ENCODE peak calls at places on chromosomes 7 and 10, in six cellular contexts. D, V, M, B, C and X are unnamed samples.

GRCh38 chr7:27192546-27193334 is 7.2 kb downstream of the HOXA13 start:
- DNase-seq in D (no peak), V (no peak), M (peak), B (no peak), C (peak), X (no peak)

GRCh38 chr10:33335800-33336605 is 1.5 kb upstream of the NRP1 start:
- DNase-seq in D (peak), V (peak), M (peak), B (no peak), C (peak), X (no peak)

GRCh38 chr10:34114914-34115313 is 700.2 kb downstream of the PARD3 start:
- DNase-seq in D (no peak), V (no peak), M (no peak), B (no peak), C (no peak), X (no peak)

GRCh38 chr10:78267598-78267997 is 233.9 kb downstream of the RPS24 start:
- DNase-seq in D (no peak), V (peak), M (peak), B (no peak), C (no peak), X (no peak)

GRCh38 chr10:131675104-131675503 is 225.7 kb upstream of the PPP2R2D start:
- DNase-seq in D (no peak), V (no peak), M (no peak), B (no peak), C (no peak), X (no peak)

GRCh38 chr7:31981874-31982390 is 88.3 kb downstream of the PDE1C start:
- DNase-seq in D (no peak), V (no peak), M (no peak), B (no peak), C (no peak), X (no peak)

GRCh38 chr10:53453196-53453595 is 680.6 kb upstream of the MBL2 start:
- DNase-seq in D (no peak), V (no peak), M (peak), B (peak), C (no peak), X (no peak)

GRCh38 chr7:25389489-25390106 is 161.3 kb upstream of the NPVF start:
- DNase-seq in D (peak), V (peak), M (peak), B (peak), C (no peak), X (peak)

GRCh38 chr7:3092468-3092867 is 48.8 kb upstream of the CARD11 start:
- DNase-seq in D (no peak), V (peak), M (no peak), B (no peak), C (no peak), X (no peak)

GRCh38 chr10:3773465-3774017 is 11.5 kb downstream of the KLF6 start:
- DNase-seq in D (no peak), V (peak), M (no peak), B (no peak), C (no peak), X (no peak)
- TF ChIP-seq RFX5 in D (no peak), V (no peak), M (no peak), B (no peak), C (no peak), X (no peak)

GRCh38 chr10:72263613-72264241 is 10.0 kb upstream of the DDIT4 start:
- DNase-seq in D (no peak), V (no peak), M (no peak), B (peak), C (no peak), X (no peak)
- TF ChIP-seq RFX5 in D (no peak), V (no peak), M (no peak), B (no peak), C (no peak), X (no peak)

GRCh38 chr7:50858528-50859245 is 76.0 kb upstream of the GRB10 start:
- DNase-seq in D (no peak), V (no peak), M (no peak), B (no peak), C (peak), X (no peak)

GRCh38 chr7:50856821-50857220 is 74.1 kb upstream of the GRB10 start:
- DNase-seq in D (no peak), V (no peak), M (no peak), B (no peak), C (peak), X (no peak)

GRCh38 chr7:50855526-50855925 is 72.8 kb upstream of the GRB10 start:
- DNase-seq in D (no peak), V (no peak), M (no peak), B (no peak), C (peak), X (no peak)

GRCh38 chr7:50856231-50856630 is 73.5 kb upstream of the GRB10 start:
- DNase-seq in D (no peak), V (no peak), M (no peak), B (no peak), C (no peak), X (no peak)

DNA sequence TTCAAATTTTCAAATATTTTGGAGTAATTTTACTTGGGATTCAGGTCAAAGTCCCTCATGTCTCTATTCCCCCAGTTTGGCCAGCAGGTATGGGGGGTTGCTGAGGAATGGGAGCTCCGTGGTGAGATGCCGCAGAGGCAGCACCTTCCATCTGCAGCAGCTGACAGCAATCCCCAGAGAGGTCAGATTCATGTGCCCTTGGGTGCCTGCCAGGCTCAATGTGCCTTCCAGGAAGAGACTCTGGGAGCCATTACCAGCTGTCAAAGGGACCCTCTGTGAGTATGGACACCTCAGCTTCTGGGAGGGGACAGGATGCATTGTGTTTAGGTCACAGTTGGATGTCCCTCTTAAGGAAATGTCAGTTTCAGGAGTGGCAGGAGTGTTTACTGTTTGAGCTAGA is 75.1 kb upstream of the GRB10 start:
- DNase-seq in D (no peak), V (no peak), M (no peak), B (no peak), C (peak), X (no peak)
- TF ChIP-seq RFX5 in D (no peak), V (no peak), M (no peak), B (no peak), C (no peak), X (no peak)

DNA sequence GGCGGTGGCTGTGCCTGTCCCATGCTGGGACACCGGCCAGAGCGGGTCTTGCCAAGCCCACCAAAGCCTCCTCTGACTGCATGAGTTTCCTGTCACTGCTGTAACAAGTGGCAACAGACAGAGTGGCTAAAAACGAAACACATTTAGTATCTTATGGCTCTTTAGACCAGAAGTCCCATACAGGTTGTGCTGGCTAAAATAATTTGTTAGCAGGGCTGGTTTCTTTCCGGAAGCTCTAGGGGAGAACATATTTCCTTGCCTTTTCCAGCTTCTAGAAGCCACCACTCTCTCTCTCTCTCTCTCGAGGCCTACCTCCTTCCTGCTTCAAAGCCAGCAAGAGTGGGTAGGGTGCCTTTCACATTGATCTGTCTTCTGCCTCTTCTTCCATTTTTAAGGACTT is 171.6 kb upstream of the PLPP4 start:
- DNase-seq in D (no peak), V (no peak), M (no peak), B (no peak), C (no peak), X (no peak)
- TF ChIP-seq RFX5 in D (no peak), V (no peak), M (no peak), B (no peak), C (no peak), X (no peak)

GRCh38 chr7:92133133-92133736 is 1.0 kb downstream of the CYP51A1 start:
- DNase-seq in D (no peak), V (no peak), M (no peak), B (no peak), C (no peak), X (peak)
- TF ChIP-seq RFX5 in D (no peak), V (no peak), M (no peak), B (no peak), C (no peak), X (no peak)

GRCh38 chr7:80729586-80730320 is 91.3 kb downstream of the CD36 start:
- DNase-seq in D (no peak), V (peak), M (no peak), B (no peak), C (no peak), X (no peak)
- TF ChIP-seq RFX5 in D (no peak), V (no peak), M (no peak), B (no peak), C (no peak), X (no peak)

GRCh38 chr10:46560381-46560780 is 3.9 kb upstream of the GPRIN2 start:
- DNase-seq in D (no peak), V (no peak), M (no peak), B (no peak), C (peak), X (no peak)

GRCh38 chr10:46560952-46561351 is 4.5 kb upstream of the GPRIN2 start:
- DNase-seq in D (no peak), V (no peak), M (no peak), B (no peak), C (peak), X (no peak)

GRCh38 chr10:46558141-46558410 is 1.6 kb upstream of the GPRIN2 start:
- DNase-seq in D (no peak), V (no peak), M (no peak), B (no peak), C (no peak), X (no peak)

GRCh38 chr10:46558411-46559185 is 2.1 kb upstream of the GPRIN2 start:
- DNase-seq in D (peak), V (no peak), M (no peak), B (peak), C (peak), X (no peak)

DNA sequence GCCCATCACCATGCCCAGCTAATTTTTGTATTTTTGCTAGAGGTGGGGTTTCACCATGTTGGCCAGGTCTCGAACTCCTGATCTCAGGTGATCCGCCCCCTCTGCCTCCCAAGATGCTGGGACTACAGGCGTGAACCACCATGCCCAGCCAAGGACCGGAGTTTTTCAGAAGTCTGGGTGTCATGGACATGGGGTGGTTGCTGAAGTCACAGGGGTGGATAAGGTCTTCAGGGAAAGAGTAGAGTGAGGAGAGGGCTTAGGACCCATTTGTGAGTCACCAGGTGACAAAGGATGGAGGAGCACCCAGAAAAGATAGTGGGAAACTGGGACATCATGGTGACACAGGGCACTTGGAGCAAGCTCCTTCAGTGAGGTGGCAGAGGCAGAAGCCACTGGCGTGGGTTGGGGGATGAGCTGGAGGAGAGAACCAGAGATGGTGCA is 2.8 kb upstream of the GPRIN2 start:
- DNase-seq in D (no peak), V (no peak), M (no peak), B (no peak), C (peak), X (no peak)
- TF ChIP-seq RFX5 in D (no peak), V (no peak), M (no peak), B (no peak), C (no peak), X (no peak)

DNA sequence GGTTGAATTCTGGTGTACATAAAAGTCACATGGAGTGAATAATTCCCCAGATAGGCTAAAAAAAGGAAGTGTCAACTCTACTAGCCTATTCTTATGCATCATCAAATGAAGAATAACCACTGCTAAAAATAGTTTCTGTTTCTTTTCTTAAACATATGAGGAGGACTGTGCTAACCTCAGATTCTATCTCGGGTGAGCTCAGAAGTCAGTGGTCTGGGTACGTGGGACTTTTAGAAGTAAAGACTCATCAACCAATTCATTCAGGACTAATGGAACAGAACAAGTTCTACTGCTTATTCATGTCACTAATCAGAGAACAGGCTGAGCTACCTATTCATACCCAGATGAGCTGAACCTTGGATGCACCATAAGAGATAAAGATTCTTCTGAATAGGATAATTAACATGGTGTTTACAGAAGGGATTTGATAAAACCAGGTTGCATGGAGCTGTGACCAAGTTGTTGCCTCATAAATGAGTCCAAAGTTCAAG is 9.5 kb upstream of the ASAH2 start:
- DNase-seq in D (no peak), V (peak), M (no peak), B (peak), C (no peak), X (no peak)
- TF ChIP-seq RFX5 in D (no peak), V (no peak), M (no peak), B (no peak), C (no peak), X (no peak)

GRCh38 chr7:55021053-55021452 is 2.2 kb downstream of the EGFR start:
- DNase-seq in D (no peak), V (no peak), M (no peak), B (no peak), C (no peak), X (no peak)

GRCh38 chr7:55019329-55019690 is 493 bp downstream of the EGFR start:
- DNase-seq in D (peak), V (no peak), M (no peak), B (no peak), C (no peak), X (no peak)

GRCh38 chr7:55020481-55020871 is 1.7 kb downstream of the EGFR start:
- DNase-seq in D (peak), V (peak), M (no peak), B (no peak), C (no peak), X (no peak)

GRCh38 chr7:55018361-55019328 is at the start of gene EGFR:
- DNase-seq in D (peak), V (peak), M (peak), B (no peak), C (peak), X (no peak)

DNA sequence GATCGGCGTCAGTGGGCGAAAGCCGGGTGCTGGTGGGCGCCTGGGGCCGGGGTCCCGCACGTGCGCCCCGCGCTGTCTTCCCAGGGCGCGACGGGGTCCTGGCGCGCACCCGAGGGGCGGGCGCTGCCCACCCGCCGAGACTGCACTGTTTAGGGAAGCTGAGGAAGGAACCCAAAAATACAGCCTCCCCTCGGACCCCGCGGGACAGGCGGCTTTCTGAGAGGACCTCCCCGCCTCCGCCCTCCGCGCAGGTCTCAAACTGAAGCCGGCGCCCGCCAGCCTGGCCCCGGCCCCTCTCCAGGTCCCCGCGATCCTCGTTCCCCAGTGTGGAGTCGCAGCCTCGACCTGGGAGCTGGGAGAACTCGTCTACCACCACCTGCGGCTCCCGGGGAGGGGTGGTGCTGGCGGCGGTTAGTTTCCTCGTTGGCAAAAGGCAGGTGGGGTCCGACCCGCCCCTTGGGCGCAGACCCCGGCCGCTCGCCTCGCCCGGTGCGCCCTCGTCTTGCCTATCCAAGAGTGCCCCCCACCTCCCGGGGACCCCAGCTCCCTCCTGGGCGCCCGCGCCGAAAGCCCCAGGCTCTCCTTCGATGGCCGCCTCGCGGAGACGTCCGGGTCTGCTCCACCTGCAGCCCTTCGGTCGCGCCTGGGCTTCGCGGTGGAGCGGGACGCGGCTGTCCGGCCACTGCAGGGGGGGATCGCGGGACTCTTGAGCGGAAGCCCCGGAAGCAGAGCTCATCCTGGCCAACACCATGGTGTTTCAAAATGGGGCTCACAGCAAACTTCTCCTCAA is 1.1 kb downstream of the EGFR start:
- DNase-seq in D (peak), V (no peak), M (peak), B (no peak), C (peak), X (no peak)
- TF ChIP-seq RFX5 in D (no peak), V (no peak), M (no peak), B (no peak), C (no peak), X (no peak)